ENCODE peak calls at places on chromosomes 2 and 18, in five cellular contexts. One of them, this sample, is unnamed. For H3K4me1, the result is how much of the 10 kb centered on the place peaks cover.

GRCh38 chr2:10380048-10380926 is 67.8 kb downstream of the ODC1 start:
- DNase-seq in thyroid gland: peak
- DNase-seq in adrenal gland: no peak
- DNase-seq in uterus: no peak
- DNase-seq in esophagus squamous epithelium: no peak
- DNase-seq in this sample: no peak

GRCh38 chr2:35891528-35891927 is 464.1 kb upstream of the CRIM1 start:
- DNase-seq in uterus: no peak
- DNase-seq in esophagus squamous epithelium: no peak
- DNase-seq in adrenal gland: no peak
- DNase-seq in thyroid gland: no peak
- DNase-seq in this sample: no peak

GRCh38 chr2:120591572-120591971 is 144.1 kb upstream of the GLI2 start:
- DNase-seq in adrenal gland: no peak
- DNase-seq in esophagus squamous epithelium: no peak
- DNase-seq in uterus: no peak
- DNase-seq in thyroid gland: no peak
- DNase-seq in this sample: no peak

GRCh38 chr2:161625996-161626395 is 1.8 kb downstream of the SLC4A10 start:
- DNase-seq in thyroid gland: no peak
- DNase-seq in adrenal gland: no peak
- DNase-seq in esophagus squamous epithelium: no peak
- DNase-seq in uterus: no peak
- DNase-seq in this sample: no peak

GRCh38 chr2:211437396-211437795 is 881.0 kb downstream of the CPS1 start:
- DNase-seq in thyroid gland: no peak
- DNase-seq in esophagus squamous epithelium: no peak
- DNase-seq in uterus: no peak
- DNase-seq in adrenal gland: no peak
- DNase-seq in this sample: no peak

GRCh38 chr2:120545521-120546076 is 190.1 kb upstream of the GLI2 start:
- DNase-seq in thyroid gland: no peak
- DNase-seq in uterus: no peak
- DNase-seq in esophagus squamous epithelium: no peak
- DNase-seq in adrenal gland: no peak
- DNase-seq in this sample: no peak

GRCh38 chr2:31227711-31228125 is 6.2 kb upstream of the EHD3 start:
- DNase-seq in thyroid gland: no peak
- DNase-seq in uterus: no peak
- DNase-seq in esophagus squamous epithelium: no peak
- DNase-seq in adrenal gland: no peak
- DNase-seq in this sample: no peak

GRCh38 chr2:105330681-105331375 is 1.3 kb upstream of the TGFBRAP1 start:
- DNase-seq in adrenal gland: no peak
- DNase-seq in esophagus squamous epithelium: no peak
- DNase-seq in thyroid gland: no peak
- DNase-seq in uterus: no peak
- DNase-seq in this sample: no peak

GRCh38 chr18:31657823-31658669 is 26.3 kb downstream of the B4GALT6 start:
- DNase-seq in adrenal gland: no peak
- DNase-seq in uterus: no peak
- DNase-seq in esophagus squamous epithelium: no peak
- DNase-seq in thyroid gland: no peak
- DNase-seq in this sample: no peak

GRCh38 chr2:4354678-4355077 is 651.3 kb downstream of the DCDC2C start:
- DNase-seq in thyroid gland: peak
- DNase-seq in esophagus squamous epithelium: no peak
- DNase-seq in uterus: no peak
- DNase-seq in adrenal gland: peak
- DNase-seq in this sample: no peak

GRCh38 chr2:127330753-127331152 is 36.8 kb upstream of the ERCC3 start:
- DNase-seq in thyroid gland: no peak
- DNase-seq in esophagus squamous epithelium: no peak
- DNase-seq in adrenal gland: no peak
- DNase-seq in uterus: no peak
- DNase-seq in this sample: no peak

GRCh38 chr2:231877533-231878456 is 48.4 kb downstream of the NPPC start:
- DNase-seq in esophagus squamous epithelium: no peak
- DNase-seq in thyroid gland: peak
- DNase-seq in adrenal gland: no peak
- DNase-seq in uterus: no peak
- DNase-seq in this sample: no peak

GRCh38 chr18:27062802-27063201 is 122.3 kb downstream of the CHST9 start:
- DNase-seq in adrenal gland: no peak
- DNase-seq in uterus: no peak
- DNase-seq in esophagus squamous epithelium: no peak
- DNase-seq in thyroid gland: no peak
- DNase-seq in this sample: no peak

DNA sequence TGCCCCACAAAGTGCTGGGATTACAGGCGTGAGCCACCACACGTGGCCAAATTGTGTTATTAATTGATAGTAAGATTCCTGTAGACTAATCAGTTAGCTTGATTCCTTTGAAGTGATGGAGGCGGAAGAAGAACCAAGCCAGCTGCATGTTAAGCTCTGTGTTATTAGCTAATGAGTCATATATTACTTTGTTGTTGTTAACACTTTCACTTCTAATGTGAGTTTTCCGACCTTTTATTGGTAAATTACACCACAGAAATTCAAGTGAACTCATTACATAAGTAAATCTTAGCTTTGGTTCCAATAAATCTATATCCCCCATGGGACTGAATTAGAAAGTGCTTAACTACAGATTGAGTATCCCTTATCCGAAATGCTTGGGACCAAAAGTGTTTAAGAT is 20.3 kb downstream of the CHMP1B start:
- DNase-seq in thyroid gland: no peak
- DNase-seq in uterus: no peak
- DNase-seq in adrenal gland: no peak
- DNase-seq in esophagus squamous epithelium: no peak
- DNase-seq in this sample: no peak
- TF ChIP-seq CTCF in thyroid gland: no peak
- TF ChIP-seq CTCF in uterus: no peak
- TF ChIP-seq CTCF in adrenal gland: no peak
- TF ChIP-seq CTCF in esophagus squamous epithelium: no peak
- TF ChIP-seq CTCF in this sample: no peak

DNA sequence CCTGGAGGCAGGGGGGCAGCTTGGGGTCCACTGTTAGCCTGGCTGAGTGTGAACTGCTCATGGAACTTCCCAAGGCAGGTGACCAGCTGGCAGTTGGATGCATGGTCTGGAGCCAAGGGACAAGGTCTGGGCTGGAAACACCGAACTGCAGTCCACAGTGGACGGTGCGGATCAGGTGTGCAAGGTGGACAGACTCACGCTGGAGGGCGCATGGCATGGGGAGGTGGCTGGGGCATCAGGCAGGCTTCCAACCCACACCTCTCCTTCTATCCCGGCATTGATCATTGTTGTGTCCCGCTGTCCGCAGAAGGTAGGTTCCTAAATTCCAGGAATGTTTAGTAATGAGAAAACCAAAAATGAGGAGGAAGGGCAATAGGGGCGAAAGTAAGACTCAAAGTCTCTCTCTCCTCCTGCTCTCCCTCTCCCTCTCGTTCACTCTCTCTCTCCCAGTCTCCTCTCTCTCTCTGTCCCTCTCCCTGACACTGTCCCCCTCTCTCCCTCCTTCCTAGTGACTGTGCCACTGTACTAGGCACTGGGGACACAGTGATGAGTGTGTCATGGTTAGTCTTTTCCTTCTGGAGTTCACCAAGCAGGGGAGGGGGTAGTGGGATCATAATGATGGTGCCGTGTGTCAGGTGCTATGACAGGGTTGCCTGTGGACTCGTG is 30.3 kb upstream of the LPIN1 start:
- DNase-seq in uterus: no peak
- DNase-seq in esophagus squamous epithelium: no peak
- DNase-seq in adrenal gland: peak
- DNase-seq in thyroid gland: no peak
- DNase-seq in this sample: no peak
- TF ChIP-seq POLR2A in uterus: no peak
- TF ChIP-seq POLR2A in esophagus squamous epithelium: no peak
- TF ChIP-seq POLR2A in adrenal gland: no peak
- TF ChIP-seq POLR2A in thyroid gland: no peak
- TF ChIP-seq POLR2A in this sample: no peak

GRCh38 chr18:70296289-70296688 is 7.4 kb downstream of the SOCS6 start:
- DNase-seq in uterus: no peak
- DNase-seq in esophagus squamous epithelium: no peak
- DNase-seq in adrenal gland: peak
- DNase-seq in thyroid gland: no peak
- DNase-seq in this sample: no peak
- H3K4me1 ChIP-seq in uterus: under half
- H3K4me1 ChIP-seq in esophagus squamous epithelium: half or more
- H3K4me1 ChIP-seq in adrenal gland: under half
- H3K4me1 ChIP-seq in thyroid gland: under half
- H3K4me1 ChIP-seq in this sample: under half

GRCh38 chr18:80171190-80171872 is 62.3 kb downstream of the ADNP2 start:
- DNase-seq in thyroid gland: peak
- DNase-seq in uterus: peak
- DNase-seq in adrenal gland: peak
- DNase-seq in esophagus squamous epithelium: no peak
- DNase-seq in this sample: peak
- TF ChIP-seq CTCF in thyroid gland: peak
- TF ChIP-seq CTCF in uterus: peak
- TF ChIP-seq CTCF in adrenal gland: peak
- TF ChIP-seq CTCF in esophagus squamous epithelium: peak
- TF ChIP-seq CTCF in this sample: peak

DNA sequence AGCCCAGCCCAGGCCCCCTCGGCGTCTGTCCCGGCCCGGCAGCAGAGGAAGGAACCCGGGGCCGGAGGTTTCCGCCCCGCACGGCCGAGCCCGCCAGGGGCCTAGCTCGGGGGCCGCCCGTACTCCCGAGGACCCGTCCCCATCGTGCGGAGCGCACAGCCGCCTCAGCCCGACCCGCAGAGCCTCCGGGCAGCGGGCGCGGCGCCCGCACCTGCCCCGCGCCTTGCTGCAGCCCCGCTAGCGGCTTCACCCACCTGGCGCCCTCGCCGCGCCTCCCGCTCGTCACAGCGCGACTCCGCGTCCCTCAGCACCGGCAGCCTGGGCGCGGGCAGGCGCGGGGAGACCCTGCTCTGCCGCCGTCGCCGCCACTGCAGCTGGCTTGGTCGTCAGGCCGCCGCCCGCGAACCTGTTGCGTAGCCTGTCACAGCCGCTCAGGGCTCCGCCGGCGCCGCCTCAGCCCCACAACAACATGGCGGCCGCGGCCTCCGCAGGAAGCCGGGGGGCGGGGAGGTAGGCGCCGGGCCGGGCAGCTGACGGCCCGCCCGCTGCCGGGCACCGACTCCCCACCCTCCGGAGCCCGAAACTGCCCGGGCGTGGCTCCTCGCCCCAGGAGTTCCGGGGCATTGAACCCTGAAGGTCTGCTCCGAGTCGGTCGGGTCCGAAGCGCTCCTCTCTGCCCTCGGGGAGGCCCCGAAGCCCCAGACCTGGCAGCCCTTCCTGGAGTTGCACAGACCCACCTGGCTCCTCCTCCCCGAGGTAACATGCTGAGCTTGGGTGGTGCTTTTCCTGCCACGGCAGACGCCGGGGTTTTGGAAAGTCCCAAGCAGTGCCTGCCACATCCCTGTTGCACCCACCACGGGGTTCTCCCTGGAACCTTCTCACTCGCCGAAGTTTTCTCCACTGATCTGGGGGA is at the start of gene ITSN2:
- DNase-seq in esophagus squamous epithelium: peak
- DNase-seq in adrenal gland: peak
- DNase-seq in uterus: peak
- DNase-seq in thyroid gland: peak
- DNase-seq in this sample: peak
- TF ChIP-seq POLR2A in esophagus squamous epithelium: no peak
- TF ChIP-seq POLR2A in adrenal gland: peak
- TF ChIP-seq POLR2A in uterus: no peak
- TF ChIP-seq POLR2A in thyroid gland: peak
- TF ChIP-seq POLR2A in this sample: no peak

DNA sequence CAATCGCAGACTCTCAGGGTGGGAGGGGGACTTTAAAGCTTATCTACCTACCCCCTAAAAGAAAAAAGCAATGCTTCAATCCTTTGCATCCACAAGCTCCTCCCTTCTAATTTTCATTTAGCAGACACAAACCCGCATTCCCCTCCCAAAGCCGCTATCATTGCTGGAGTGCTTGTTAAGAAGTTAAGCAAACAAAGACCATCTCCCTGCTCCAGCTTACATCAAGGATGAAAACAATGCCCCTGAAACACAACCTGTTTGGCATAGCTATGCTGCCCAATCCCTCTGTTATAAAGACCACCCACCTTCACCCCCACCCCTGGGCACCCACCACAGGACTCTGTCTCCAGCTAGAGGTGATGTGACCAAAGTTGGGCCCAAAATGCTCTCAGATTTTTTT is 33.0 kb downstream of the REEP1 start:
- DNase-seq in thyroid gland: no peak
- DNase-seq in uterus: no peak
- DNase-seq in adrenal gland: peak
- DNase-seq in esophagus squamous epithelium: no peak
- DNase-seq in this sample: no peak
- H3K4me1 ChIP-seq in thyroid gland: under half
- H3K4me1 ChIP-seq in uterus: under half
- H3K4me1 ChIP-seq in adrenal gland: under half
- H3K4me1 ChIP-seq in esophagus squamous epithelium: under half
- H3K4me1 ChIP-seq in this sample: under half

GRCh38 chr2:102061286-102061699 is 69.5 kb downstream of the IL1R2 start:
- DNase-seq in uterus: no peak
- DNase-seq in esophagus squamous epithelium: no peak
- DNase-seq in thyroid gland: no peak
- DNase-seq in adrenal gland: peak
- DNase-seq in this sample: no peak
- TF ChIP-seq CTCF in uterus: no peak
- TF ChIP-seq CTCF in esophagus squamous epithelium: no peak
- TF ChIP-seq CTCF in thyroid gland: no peak
- TF ChIP-seq CTCF in adrenal gland: no peak
- TF ChIP-seq CTCF in this sample: no peak

DNA sequence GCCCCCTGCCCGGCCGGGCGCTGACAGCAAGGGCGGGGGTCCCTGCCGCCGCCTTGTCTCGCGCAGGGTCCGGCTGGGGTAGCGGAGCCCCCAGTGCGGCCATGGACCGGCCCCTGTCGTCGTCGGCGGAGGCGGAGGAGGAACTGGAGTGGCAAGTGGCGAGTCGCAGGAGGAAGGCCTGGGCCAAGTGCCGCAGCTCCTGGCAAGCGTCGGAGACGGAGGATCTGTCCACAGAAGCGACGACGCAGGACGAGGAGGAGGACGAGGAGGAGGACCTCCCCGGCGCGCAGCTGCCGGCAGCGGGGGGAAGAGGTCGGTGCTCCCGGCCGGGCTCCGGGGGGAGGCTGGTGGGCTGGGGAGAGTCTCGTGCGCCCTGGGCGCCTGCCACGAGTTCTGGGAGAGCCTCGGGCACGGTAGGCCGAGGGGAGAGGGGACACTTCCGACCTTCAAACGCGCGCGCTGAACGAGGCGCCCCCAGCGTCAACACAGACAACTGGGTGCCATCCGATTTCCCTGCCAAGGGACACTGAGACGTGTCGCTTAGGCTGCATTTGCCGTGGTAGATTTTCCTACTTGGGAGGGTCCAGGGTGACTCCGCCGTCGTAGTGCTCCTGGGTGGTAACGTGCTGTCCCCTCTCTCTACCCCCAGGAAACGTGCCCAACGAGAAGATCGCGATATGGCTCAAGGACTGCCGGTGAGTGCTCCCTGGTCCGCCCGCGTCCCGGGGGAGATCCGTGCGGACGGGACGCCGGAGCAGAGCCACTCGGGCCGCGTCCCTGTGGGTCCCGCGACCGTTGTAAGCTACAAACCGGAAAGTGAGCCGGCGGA is 650 bp downstream of the ITPRID2 start:
- DNase-seq in adrenal gland: peak
- DNase-seq in uterus: peak
- DNase-seq in esophagus squamous epithelium: peak
- DNase-seq in thyroid gland: peak
- DNase-seq in this sample: peak
- TF ChIP-seq POLR2A in adrenal gland: no peak
- TF ChIP-seq POLR2A in uterus: no peak
- TF ChIP-seq POLR2A in esophagus squamous epithelium: no peak
- TF ChIP-seq POLR2A in thyroid gland: peak
- TF ChIP-seq POLR2A in this sample: peak

This sample was measured in tibial nerve.